ENCODE peak calls at places on chromosomes 12 and 14, in four cellular contexts. O is OCI-LY7, H is renal cortical epithelial cell, Z is NCI-H460. V is an unnamed sample.

GRCh38 chr12:62684586-62685295 is 218.1 kb downstream of the MON2 start:
- DNase-seq in O (no peak), H (no peak), Z (no peak), V (peak)

GRCh38 chr12:23888396-23889068 is 60.9 kb downstream of the SOX5 start:
- DNase-seq in O (no peak), H (peak), Z (no peak), V (no peak)

GRCh38 chr12:69779928-69780327 is 41.3 kb downstream of the RAB3IP start:
- DNase-seq in O (no peak), H (peak), Z (peak), V (no peak)

GRCh38 chr12:131477613-131478012 is 233.3 kb upstream of the SFSWAP start:
- DNase-seq in O (no peak), H (no peak), Z (no peak), V (no peak)

GRCh38 chr12:26010293-26010821 is 51.9 kb downstream of the RASSF8 start:
- DNase-seq in O (no peak), H (peak), Z (no peak), V (no peak)

GRCh38 chr12:122949405-122949804 is 16.9 kb downstream of the ABCB9 start:
- DNase-seq in O (no peak), H (no peak), Z (no peak), V (peak)

GRCh38 chr14:69485701-69486100 is 1.2 kb downstream of the PLEKHD1 start:
- DNase-seq in O (no peak), H (no peak), Z (no peak), V (no peak)

GRCh38 chr14:38042356-38042755 is 165.3 kb upstream of the SSTR1 start:
- DNase-seq in O (no peak), H (peak), Z (no peak), V (no peak)

GRCh38 chr14:88853129-88853528 is 28.7 kb downstream of the TTC8 start:
- DNase-seq in O (no peak), H (no peak), Z (no peak), V (no peak)

GRCh38 chr14:63853831-63854293 is 1.1 kb downstream of the SYNE2 start:
- DNase-seq in O (peak), H (peak), Z (peak), V (peak)

GRCh38 chr12:96982671-96983070 is 75.6 kb downstream of the NEDD1 start:
- DNase-seq in O (no peak), H (no peak), Z (no peak), V (no peak)

V was measured in psoas muscle.